ENCODE peak calls at places on chromosomes 4 and X, in five cellular contexts. Z, P, F, J and D are unnamed samples.

GRCh38 chrX:10615931-10616780 is 4.2 kb downstream of the MID1 start:
- DNase-seq in Z (peak), P (peak), F (peak), J (no peak), D (no peak)

GRCh38 chrX:118423558-118423957 is 72.1 kb upstream of the DOCK11 start:
- DNase-seq in Z (no peak), P (no peak), F (no peak), J (no peak), D (no peak)

GRCh38 chrX:69503228-69503834 is 795 bp upstream of the NALF2 start:
- DNase-seq in Z (no peak), P (no peak), F (peak), J (no peak), D (peak)

GRCh38 chr4:185395255-185395955 is at the start of gene LRP2BP:
- DNase-seq in Z (no peak), P (peak), F (peak), J (no peak), D (no peak)

GRCh38 chr4:1716065-1716945 is 4.2 kb upstream of the SLBP start:
- DNase-seq in Z (no peak), P (no peak), F (no peak), J (no peak), D (no peak)

GRCh38 chr4:187414716-187415115 is 580.9 kb upstream of the ZFP42 start:
- DNase-seq in Z (no peak), P (no peak), F (no peak), J (no peak), D (no peak)

GRCh38 chr4:7905461-7905915 is 34.2 kb downstream of the AFAP1 start:
- DNase-seq in Z (no peak), P (no peak), F (no peak), J (no peak), D (no peak)

GRCh38 chr4:15003891-15004700 is 1.8 kb downstream of the CPEB2 start:
- DNase-seq in Z (no peak), P (peak), F (no peak), J (peak), D (no peak)

GRCh38 chrX:40096395-40097091 is 1.2 kb downstream of the BCOR start:
- DNase-seq in Z (peak), P (peak), F (no peak), J (peak), D (no peak)